ENCODE peak calls at places on chromosome 17, in five cellular contexts. K is AG09319, S is caudate nucleus, T is Calu3, E is HuH-7.5. X is an unnamed sample.
A peak's percentile ranks its signal among the peaks of the same experiment; 100 is the strongest.

GRCh38 chr17:17420035-17420434 is 56.8 kb upstream of the MED9 start:
- DNase-seq in K (no peak), S (no peak), T (no peak), E (no peak), X (no peak)

GRCh38 chr17:34840758-34841157 is 120.5 kb downstream of the CCT6B start:
- DNase-seq in K (no peak), S (no peak), T (peak; percentile 36), E (no peak), X (no peak)

GRCh38 chr17:67672592-67672991 is 45.1 kb upstream of the NOL11 start:
- DNase-seq in K (no peak), S (no peak), T (no peak), E (no peak), X (no peak)

GRCh38 chr17:4329838-4330237 is 36.6 kb downstream of the UBE2G1 start:
- DNase-seq in K (no peak), S (no peak), T (peak; percentile 8), E (no peak), X (no peak)

GRCh38 chr17:49523196-49523595 is 28.1 kb downstream of the NGFR start:
- DNase-seq in K (no peak), S (no peak), T (no peak), E (no peak), X (no peak)

GRCh38 chr17:78697122-78697845 is 84.8 kb downstream of the CYTH1 start:
- DNase-seq in K (no peak), S (no peak), T (no peak), E (no peak), X (no peak)

GRCh38 chr17:4940625-4941021 is 555 bp downstream of the RNF167 start:
- DNase-seq in K (no peak), S (no peak), T (no peak), E (no peak), X (no peak)

GRCh38 chr17:48194097-48194550 is 86.6 kb downstream of the SNX11 start:
- DNase-seq in K (no peak), S (no peak), T (no peak), E (no peak), X (no peak)

GRCh38 chr17:63477471-63478440 is 895 bp downstream of the ACE start:
- DNase-seq in K (no peak), S (no peak), T (peak; percentile 11), E (no peak), X (no peak)

GRCh38 chr17:50853015-50853615 is 13.0 kb downstream of the TOB1 start:
- DNase-seq in K (no peak), S (no peak), T (no peak), E (no peak), X (no peak)

GRCh38 chr17:47697948-47698711 is 4.2 kb downstream of the TBKBP1 start:
- DNase-seq in K (no peak), S (no peak), T (no peak), E (no peak), X (no peak)

GRCh38 chr17:1713878-1714487 is 3.8 kb upstream of the TLCD2 start:
- DNase-seq in K (no peak), S (no peak), T (peak; percentile 50), E (peak; percentile 57), X (no peak)

GRCh38 chr17:6541886-6542285 is 14.5 kb downstream of the PITPNM3 start:
- DNase-seq in K (no peak), S (no peak), T (no peak), E (no peak), X (no peak)

GRCh38 chr17:81641825-81642489 is 5.0 kb downstream of the TSPAN10 start:
- DNase-seq in K (no peak), S (no peak), T (no peak), E (no peak), X (no peak)

GRCh38 chr17:79965806-79966205 is 69.9 kb downstream of the TBC1D16 start:
- DNase-seq in K (no peak), S (peak; percentile 17), T (no peak), E (no peak), X (peak; percentile 44)

GRCh38 chr17:68431661-68432071 is 25.6 kb downstream of the WIPI1 start:
- DNase-seq in K (no peak), S (no peak), T (no peak), E (peak; percentile 43), X (no peak)

GRCh38 chr17:38925263-38925995 is at the start of gene LASP1NB:
- DNase-seq in K (no peak), S (peak; percentile 52), T (peak; percentile 21), E (no peak), X (peak; percentile 87)

GRCh38 chr17:17481860-17482259 is 5.1 kb downstream of the MED9 start:
- DNase-seq in K (no peak), S (no peak), T (no peak), E (no peak), X (no peak)

GRCh38 chr17:65027305-65027704 is 29.2 kb downstream of the GNA13 start:
- DNase-seq in K (no peak), S (no peak), T (peak; percentile 57), E (peak; percentile 28), X (no peak)

GRCh38 chr17:65050438-65050837 is 6.1 kb downstream of the GNA13 start:
- DNase-seq in K (no peak), S (no peak), T (no peak), E (no peak), X (no peak)

GRCh38 chr17:73551756-73552155 is 92.5 kb downstream of the SDK2 start:
- DNase-seq in K (no peak), S (no peak), T (no peak), E (no peak), X (no peak)

GRCh38 chr17:34378664-34379101 is 15.7 kb upstream of the CCL1 start:
- DNase-seq in K (no peak), S (no peak), T (no peak), E (no peak), X (no peak)

GRCh38 chr17:62616993-62617893 is 10.2 kb upstream of the MRC2 start:
- DNase-seq in K (no peak), S (no peak), T (peak; percentile 6), E (no peak), X (no peak)

GRCh38 chr17:40459646-40460584 is 16.7 kb downstream of the IGFBP4 start:
- DNase-seq in K (no peak), S (no peak), T (peak; percentile 49), E (no peak), X (no peak)

GRCh38 chr17:413016-413350 is 60.4 kb upstream of the RPH3AL start:
- DNase-seq in K (no peak), S (no peak), T (no peak), E (no peak), X (no peak)

GRCh38 chr17:68762911-68763310 is 161.7 kb upstream of the FAM20A start:
- DNase-seq in K (no peak), S (no peak), T (no peak), E (no peak), X (no peak)

GRCh38 chr17:49358638-49359247 is 3.3 kb downstream of the ZNF652 start:
- DNase-seq in K (no peak), S (no peak), T (no peak), E (no peak), X (no peak)

GRCh38 chr17:7515912-7516610 is 31.9 kb downstream of the POLR2A start:
- DNase-seq in K (no peak), S (no peak), T (peak; percentile 19), E (no peak), X (no peak)

GRCh38 chr17:66230918-66231543 is 1.8 kb upstream of the APOH start:
- DNase-seq in K (no peak), S (no peak), T (no peak), E (no peak), X (no peak)

GRCh38 chr17:66287911-66288310 is 14.5 kb upstream of the PRKCA start:
- DNase-seq in K (no peak), S (no peak), T (no peak), E (no peak), X (no peak)

GRCh38 chr17:12613566-12613965 is 52.1 kb upstream of the MYOCD start:
- DNase-seq in K (no peak), S (no peak), T (no peak), E (no peak), X (no peak)

GRCh38 chr17:29615492-29616299 is 7.0 kb downstream of the CORO6 start:
- DNase-seq in K (no peak), S (peak; percentile 57), T (peak; percentile 88), E (peak; percentile 94), X (peak; percentile 87)

GRCh38 chr17:27569884-27570577 is 61.0 kb upstream of the LGALS9 start:
- DNase-seq in K (no peak), S (no peak), T (no peak), E (no peak), X (no peak)

GRCh38 chr17:13004336-13004735 is 13.5 kb downstream of the ELAC2 start:
- DNase-seq in K (no peak), S (no peak), T (no peak), E (no peak), X (no peak)

GRCh38 chr17:79224903-79225302 is 150.3 kb downstream of the ENGASE start:
- DNase-seq in K (no peak), S (no peak), T (no peak), E (no peak), X (no peak)

GRCh38 chr17:45296003-45296832 is 20.6 kb downstream of the MAP3K14 start:
- DNase-seq in K (no peak), S (no peak), T (no peak), E (no peak), X (peak; percentile 36)

GRCh38 chr17:39601758-39602532 is 5.8 kb downstream of the NEUROD2 start:
- DNase-seq in K (no peak), S (no peak), T (no peak), E (no peak), X (no peak)

GRCh38 chr17:28811594-28812135 is 30.9 kb downstream of the FAM222B start:
- DNase-seq in K (no peak), S (no peak), T (peak; percentile 46), E (no peak), X (peak; percentile 13)

GRCh38 chr17:16820161-16820877 is 130.3 kb downstream of the CCDC144A start:
- DNase-seq in K (no peak), S (no peak), T (peak; percentile 35), E (no peak), X (no peak)